ENCODE peak calls at places on chromosomes 16 and 17, in ten cellular contexts. C is BJ, U is AG04450, I is lung, F is A549, K is fibroblast of lung, A is tibial nerve, E is spleen, S is cardiac muscle cell, L is Peyer's patch. T is an unnamed sample.

GRCh38 chr16:6573577-6573976 is 759.1 kb upstream of the RBFOX1 start:
- DNase-seq in C (no peak), U (no peak), I (no peak), F (no peak), K (no peak), A (peak), E (no peak), S (peak), L (peak), T (no peak)

GRCh38 chr17:81008140-81008539 is 16.5 kb downstream of the CHMP6 start:
- DNase-seq in C (no peak), U (no peak), I (no peak), F (no peak), K (no peak), A (no peak), E (no peak), S (no peak), L (no peak), T (no peak)

GRCh38 chr16:85871756-85872155 is 27.2 kb upstream of the IRF8 start:
- DNase-seq in C (no peak), U (no peak), I (no peak), F (no peak), K (no peak), A (no peak), E (peak), S (no peak), L (no peak), T (no peak)

GRCh38 chr16:25106567-25107465 is 4.7 kb upstream of the LCMT1 start:
- DNase-seq in C (no peak), U (peak), I (peak), F (peak), K (peak), A (peak), E (peak), S (peak), L (peak), T (peak)

GRCh38 chr17:3983945-3984484 is 19.8 kb upstream of the ATP2A3 start:
- DNase-seq in C (no peak), U (no peak), I (no peak), F (peak), K (peak), A (no peak), E (no peak), S (no peak), L (peak), T (no peak)

GRCh38 chr16:35523991-35524390 is 2064.6 kb downstream of the TP53TG3F start:
- DNase-seq in C (no peak), U (no peak), I (no peak), F (no peak), K (no peak), A (no peak), E (no peak), S (no peak), L (no peak), T (no peak)

GRCh38 chr17:9256944-9257629 is 235.8 kb downstream of the NTN1 start:
- DNase-seq in C (peak), U (no peak), I (no peak), F (no peak), K (peak), A (no peak), E (no peak), S (no peak), L (no peak), T (no peak)

GRCh38 chr16:3536271-3536671 is 35.5 kb downstream of the CLUAP1 start:
- DNase-seq in C (no peak), U (peak), I (no peak), F (no peak), K (peak), A (no peak), E (no peak), S (no peak), L (no peak), T (no peak)

GRCh38 chr17:12605222-12605621 is 60.5 kb upstream of the MYOCD start:
- DNase-seq in C (peak), U (no peak), I (no peak), F (no peak), K (peak), A (no peak), E (no peak), S (no peak), L (no peak), T (no peak)

GRCh38 chr17:4501295-4501949 is 2.7 kb downstream of the SPNS2 start:
- DNase-seq in C (no peak), U (no peak), I (no peak), F (no peak), K (no peak), A (no peak), E (no peak), S (no peak), L (no peak), T (no peak)

GRCh38 chr16:87368029-87368765 is 15.4 kb downstream of the FBXO31 start:
- DNase-seq in C (no peak), U (no peak), I (no peak), F (no peak), K (no peak), A (no peak), E (no peak), S (no peak), L (no peak), T (no peak)

GRCh38 chr17:29094101-29094708 is 51.3 kb downstream of the PIPOX start:
- DNase-seq in C (no peak), U (no peak), I (no peak), F (no peak), K (no peak), A (no peak), E (no peak), S (no peak), L (no peak), T (no peak)

GRCh38 chr17:17822189-17822978 is 14.4 kb downstream of the SREBF1 start:
- DNase-seq in C (peak), U (peak), I (peak), F (no peak), K (peak), A (peak), E (no peak), S (no peak), L (no peak), T (no peak)

GRCh38 chr17:36942631-36943125 is 5.4 kb downstream of the LHX1 start:
- DNase-seq in C (no peak), U (no peak), I (no peak), F (no peak), K (no peak), A (no peak), E (no peak), S (no peak), L (no peak), T (no peak)

GRCh38 chr16:58814348-58814801 is 80.3 kb upstream of the GOT2 start:
- DNase-seq in C (peak), U (peak), I (no peak), F (peak), K (peak), A (peak), E (peak), S (peak), L (no peak), T (no peak)

GRCh38 chr17:16286009-16286946 is 67.0 kb downstream of the CENPV start:
- DNase-seq in C (peak), U (peak), I (peak), F (peak), K (peak), A (peak), E (peak), S (peak), L (peak), T (peak)

GRCh38 chr17:35433075-35433894 is 985 bp upstream of the SLFN12 start:
- DNase-seq in C (peak), U (peak), I (peak), F (peak), K (peak), A (peak), E (peak), S (peak), L (no peak), T (no peak)

GRCh38 chr16:85391769-85392583 is 221.1 kb upstream of the GSE1 start:
- DNase-seq in C (no peak), U (no peak), I (no peak), F (no peak), K (no peak), A (no peak), E (peak), S (no peak), L (peak), T (no peak)

GRCh38 chr16:68737046-68737729 is at the start of gene CDH1:
- DNase-seq in C (no peak), U (no peak), I (peak), F (no peak), K (no peak), A (no peak), E (peak), S (peak), L (peak), T (peak)

GRCh38 chr17:40026816-40027613 is 11.8 kb downstream of the CSF3 start:
- DNase-seq in C (no peak), U (peak), I (peak), F (peak), K (peak), A (peak), E (peak), S (peak), L (peak), T (peak)
- TF ChIP-seq CTCF in C (peak), U (peak), I (peak), F (peak), K (peak), A (peak), E (peak), S (peak), L (peak), T (no peak)

DNA sequence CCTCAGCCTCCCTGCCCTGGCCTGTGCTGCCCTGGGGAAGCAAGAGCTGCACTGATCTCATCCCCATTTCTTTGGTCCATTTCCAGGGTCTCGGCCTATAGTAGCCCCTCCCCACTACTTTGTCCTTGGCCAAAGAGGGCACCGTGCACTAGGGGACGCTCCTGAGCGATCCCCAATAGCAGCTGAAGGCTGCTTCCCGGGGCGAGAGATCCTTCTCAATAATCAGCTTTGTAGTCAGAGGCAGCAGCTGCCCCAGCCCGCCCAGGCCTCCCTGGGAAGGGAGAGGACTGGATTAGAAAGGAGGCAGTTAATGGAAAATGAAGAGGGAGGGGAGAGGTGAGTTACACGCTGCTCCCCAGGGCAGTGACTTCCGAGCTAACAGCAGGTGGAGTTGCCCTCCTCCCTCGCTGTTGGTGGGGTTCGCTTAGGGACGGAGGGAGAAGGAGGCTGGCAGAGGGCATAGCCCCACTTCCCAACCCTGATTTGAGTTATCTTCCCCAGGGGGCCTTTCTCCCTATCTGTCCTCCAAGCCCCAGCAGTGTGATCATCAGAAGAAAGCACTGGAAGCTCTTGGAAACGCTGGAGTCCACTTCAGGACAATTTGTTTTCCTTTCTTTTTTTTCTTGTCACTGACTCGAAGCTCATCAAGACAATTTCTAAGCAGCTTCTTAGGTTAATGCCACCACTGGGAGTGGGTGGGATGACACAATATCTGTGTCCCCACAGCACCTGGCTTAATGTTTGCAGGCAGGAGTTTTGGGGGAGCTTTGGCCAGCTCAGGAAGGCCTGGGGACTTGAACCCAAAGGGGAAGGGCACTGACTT is 2.6 kb downstream of the MXRA7 start:
- DNase-seq in C (no peak), U (no peak), I (no peak), F (no peak), K (no peak), A (no peak), E (no peak), S (peak), L (no peak), T (no peak)
- TF ChIP-seq CTCF in C (peak), U (no peak), I (no peak), F (peak), K (peak), A (peak), E (peak), S (peak), L (no peak), T (no peak)

GRCh38 chr17:79841369-79842135 is 2.3 kb upstream of the CBX4 start:
- DNase-seq in C (no peak), U (no peak), I (no peak), F (no peak), K (no peak), A (no peak), E (peak), S (no peak), L (peak), T (no peak)
- TF ChIP-seq CTCF in C (no peak), U (no peak), I (no peak), F (no peak), K (no peak), A (no peak), E (no peak), S (no peak), L (no peak), T (no peak)

GRCh38 chr16:30370444-30371247 is at the start of gene TBC1D10B:
- DNase-seq in C (peak), U (peak), I (peak), F (peak), K (peak), A (peak), E (peak), S (peak), L (peak), T (peak)
- TF ChIP-seq CTCF in C (peak), U (peak), I (no peak), F (no peak), K (peak), A (peak), E (peak), S (peak), L (peak), T (no peak)

DNA sequence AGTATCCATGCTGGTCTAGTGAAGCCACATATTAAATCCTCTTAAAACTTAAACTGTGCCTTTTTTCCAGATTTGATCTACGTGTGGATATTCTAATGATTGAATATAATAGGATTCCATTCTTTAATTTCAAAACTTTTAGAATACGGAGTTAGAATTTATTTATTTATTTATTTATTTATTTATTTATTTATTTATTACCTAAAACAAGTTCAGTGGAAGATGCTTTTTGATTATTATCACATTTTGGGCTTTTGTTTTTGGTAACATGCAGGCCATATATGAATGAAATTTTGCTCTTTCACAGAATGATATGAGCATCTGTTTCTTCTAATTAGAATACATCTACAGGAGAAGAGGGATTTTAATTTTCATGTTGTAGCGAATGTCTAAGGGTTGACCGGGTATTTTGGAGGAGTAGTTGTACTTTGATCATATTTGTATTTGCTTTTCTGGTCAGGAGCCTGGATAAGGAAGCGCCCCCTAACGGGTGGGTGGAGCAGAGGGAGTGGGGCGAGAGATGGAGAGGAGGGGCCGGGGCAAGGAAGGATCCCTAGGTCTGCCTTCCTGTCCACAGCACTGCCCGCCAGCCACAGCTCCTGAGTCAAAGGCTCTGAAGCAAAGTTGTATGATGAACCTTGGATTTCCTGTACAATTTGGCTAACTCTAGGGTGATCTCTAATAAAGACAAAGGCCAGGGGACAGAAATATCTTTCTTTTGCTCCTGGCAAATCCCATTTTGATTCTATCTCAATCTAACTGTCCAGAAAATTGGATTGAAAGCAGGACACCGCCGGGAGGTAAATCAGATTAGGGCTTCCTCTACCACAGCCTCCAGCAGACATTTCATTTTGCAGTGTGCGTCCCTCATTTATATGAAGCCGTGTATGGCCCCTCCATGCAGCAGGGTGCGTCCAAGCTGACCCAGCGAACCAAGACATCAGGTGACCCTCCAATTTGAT is 149.1 kb downstream of the PRKCA start:
- DNase-seq in C (no peak), U (no peak), I (no peak), F (peak), K (no peak), A (no peak), E (no peak), S (peak), L (peak), T (no peak)
- TF ChIP-seq CTCF in C (no peak), U (no peak), I (no peak), F (peak), K (no peak), A (no peak), E (peak), S (peak), L (peak), T (no peak)

GRCh38 chr16:81784042-81784785 is 5.1 kb downstream of the PLCG2 start:
- DNase-seq in C (no peak), U (no peak), I (no peak), F (no peak), K (no peak), A (no peak), E (no peak), S (peak), L (peak), T (no peak)
- TF ChIP-seq CTCF in C (no peak), U (no peak), I (no peak), F (no peak), K (no peak), A (no peak), E (no peak), S (no peak), L (no peak), T (no peak)

GRCh38 chr17:75270966-75271232 is at the start of gene MIF4GD:
- DNase-seq in C (no peak), U (no peak), I (no peak), F (no peak), K (peak), A (no peak), E (no peak), S (no peak), L (no peak), T (no peak)

GRCh38 chr17:75271233-75271954 is 363 bp upstream of the MIF4GD start:
- DNase-seq in C (no peak), U (no peak), I (peak), F (peak), K (no peak), A (peak), E (peak), S (peak), L (peak), T (peak)

GRCh38 chr17:75268931-75269330 is 2.1 kb downstream of the MIF4GD start:
- DNase-seq in C (no peak), U (no peak), I (no peak), F (no peak), K (no peak), A (no peak), E (no peak), S (no peak), L (no peak), T (no peak)

GRCh38 chr17:75271955-75272847 is 1.2 kb upstream of the MIF4GD start:
- DNase-seq in C (no peak), U (no peak), I (no peak), F (peak), K (peak), A (no peak), E (peak), S (no peak), L (peak), T (no peak)

DNA sequence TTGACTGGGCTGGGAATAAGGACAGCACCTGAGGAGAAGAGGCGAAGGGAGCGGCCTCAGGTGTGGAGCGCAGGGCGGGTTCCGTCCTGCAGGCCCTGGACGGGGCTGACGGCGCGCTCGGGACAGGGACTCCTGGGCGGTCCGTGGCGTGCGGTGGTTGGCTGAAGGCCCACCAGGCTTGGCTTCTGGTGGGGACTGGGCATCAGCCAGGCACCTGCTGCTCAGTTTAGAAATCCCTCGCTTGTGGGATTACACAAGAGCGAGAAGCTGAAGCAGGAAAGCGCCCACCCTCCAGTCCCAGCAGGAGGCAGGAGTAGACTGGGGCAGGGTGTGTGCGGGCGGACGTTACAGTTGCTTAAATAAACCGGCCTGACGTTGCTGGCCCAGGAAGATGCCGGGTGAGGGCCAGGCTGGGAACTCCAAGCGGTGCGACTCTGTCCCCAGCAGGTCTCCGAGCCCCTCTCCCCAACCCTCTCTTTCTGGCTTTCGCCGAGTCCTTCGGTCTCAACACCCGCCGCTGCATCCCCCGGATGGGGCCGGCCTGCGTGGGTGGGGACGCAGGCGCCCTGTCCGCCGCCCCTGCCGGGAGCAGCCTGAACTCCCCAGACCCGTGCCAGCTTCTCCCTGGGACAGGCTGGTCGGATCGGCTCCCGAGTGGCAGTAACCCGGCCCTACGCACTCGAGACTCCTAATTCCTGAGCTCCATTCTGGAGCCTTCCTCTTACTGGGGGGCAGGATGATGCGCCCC is 639 bp downstream of the MIF4GD start:
- DNase-seq in C (peak), U (no peak), I (peak), F (peak), K (peak), A (peak), E (peak), S (peak), L (peak), T (no peak)
- TF ChIP-seq CTCF in C (peak), U (peak), I (no peak), F (no peak), K (peak), A (no peak), E (peak), S (peak), L (peak), T (no peak)